ENCODE peak calls at places on chromosome 21, in four cellular contexts. One of them, this sample, is unnamed.

GRCh38 chr21:46294647-46295176 is 8.6 kb downstream of the YBEY start:
- DNase-seq in IMR-90: peak; percentile 68
- DNase-seq in germinal center: no peak
- DNase-seq in non-pigmented ciliary epithelial cell: peak; percentile 28
- DNase-seq in this sample: no peak

GRCh38 chr21:14259669-14260458 is 43.9 kb downstream of the RBM11 start:
- DNase-seq in IMR-90: peak; percentile 56
- DNase-seq in germinal center: peak; percentile 5
- DNase-seq in non-pigmented ciliary epithelial cell: peak; percentile 13
- DNase-seq in this sample: no peak

GRCh38 chr21:15005391-15005790 is 59.4 kb downstream of the NRIP1 start:
- DNase-seq in IMR-90: peak; percentile 38
- DNase-seq in non-pigmented ciliary epithelial cell: no peak
- DNase-seq in germinal center: no peak
- DNase-seq in this sample: no peak

GRCh38 chr21:16071761-16072160 is 342.0 kb downstream of the USP25 start:
- DNase-seq in IMR-90: no peak
- DNase-seq in non-pigmented ciliary epithelial cell: no peak
- DNase-seq in germinal center: no peak
- DNase-seq in this sample: no peak

GRCh38 chr21:36830041-36830440 is 131.1 kb downstream of the SIM2 start:
- DNase-seq in non-pigmented ciliary epithelial cell: no peak
- DNase-seq in IMR-90: no peak
- DNase-seq in germinal center: no peak
- DNase-seq in this sample: no peak

GRCh38 chr21:43731476-43731875 is 12.5 kb downstream of the PDXK start:
- DNase-seq in non-pigmented ciliary epithelial cell: no peak
- DNase-seq in germinal center: no peak
- DNase-seq in IMR-90: no peak
- DNase-seq in this sample: no peak

GRCh38 chr21:42534361-42534900 is 20.8 kb downstream of the SLC37A1 start:
- DNase-seq in germinal center: peak; percentile 72
- DNase-seq in IMR-90: no peak
- DNase-seq in non-pigmented ciliary epithelial cell: no peak
- DNase-seq in this sample: no peak

GRCh38 chr21:36347962-36348328 is 27.9 kb downstream of the MORC3 start:
- DNase-seq in IMR-90: peak; percentile 58
- DNase-seq in non-pigmented ciliary epithelial cell: no peak
- DNase-seq in germinal center: no peak
- DNase-seq in this sample: no peak

GRCh38 chr21:45499201-45499750 is 43.0 kb downstream of the SLC19A1 start:
- DNase-seq in non-pigmented ciliary epithelial cell: no peak
- DNase-seq in IMR-90: no peak
- DNase-seq in germinal center: no peak
- DNase-seq in this sample: no peak

GRCh38 chr21:37240978-37241377 is 26.2 kb downstream of the VPS26C start:
- DNase-seq in IMR-90: no peak
- DNase-seq in non-pigmented ciliary epithelial cell: no peak
- DNase-seq in germinal center: no peak
- DNase-seq in this sample: no peak

GRCh38 chr21:43817157-43818086 is 28.0 kb downstream of the RRP1 start:
- DNase-seq in non-pigmented ciliary epithelial cell: no peak
- DNase-seq in germinal center: no peak
- DNase-seq in IMR-90: no peak
- DNase-seq in this sample: no peak

GRCh38 chr21:44485254-44485793 is 30.0 kb downstream of the LRRC3 start:
- DNase-seq in germinal center: no peak
- DNase-seq in IMR-90: peak; percentile 8
- DNase-seq in non-pigmented ciliary epithelial cell: no peak
- DNase-seq in this sample: no peak

GRCh38 chr21:41439245-41439644 is 13.2 kb downstream of the MX1 start:
- DNase-seq in IMR-90: peak; percentile 17
- DNase-seq in non-pigmented ciliary epithelial cell: no peak
- DNase-seq in germinal center: no peak
- DNase-seq in this sample: no peak

GRCh38 chr21:31346256-31346821 is 2.3 kb upstream of the TIAM1 start:
- DNase-seq in non-pigmented ciliary epithelial cell: no peak
- DNase-seq in germinal center: no peak
- DNase-seq in IMR-90: no peak
- DNase-seq in this sample: no peak

GRCh38 chr21:45607021-45607921 is 36.3 kb upstream of the PCBP3 start:
- DNase-seq in non-pigmented ciliary epithelial cell: no peak
- DNase-seq in IMR-90: peak; percentile 24
- DNase-seq in germinal center: no peak
- DNase-seq in this sample: no peak

GRCh38 chr21:38712076-38712475 is 93.7 kb upstream of the ETS2 start:
- DNase-seq in IMR-90: peak; percentile 27
- DNase-seq in non-pigmented ciliary epithelial cell: no peak
- DNase-seq in germinal center: no peak
- DNase-seq in this sample: peak; percentile 16

GRCh38 chr21:38920631-38921398 is 115.1 kb downstream of the ETS2 start:
- DNase-seq in germinal center: no peak
- DNase-seq in IMR-90: peak; percentile 72
- DNase-seq in non-pigmented ciliary epithelial cell: no peak
- DNase-seq in this sample: no peak

GRCh38 chr21:16241500-16241963 is 511.8 kb downstream of the USP25 start:
- DNase-seq in non-pigmented ciliary epithelial cell: no peak
- DNase-seq in germinal center: no peak
- DNase-seq in IMR-90: no peak
- DNase-seq in this sample: no peak

GRCh38 chr21:32951041-32951440 is 74.7 kb upstream of the OLIG2 start:
- DNase-seq in non-pigmented ciliary epithelial cell: no peak
- DNase-seq in germinal center: no peak
- DNase-seq in IMR-90: no peak
- DNase-seq in this sample: no peak

GRCh38 chr21:45983981-45984551 is 2.5 kb downstream of the COL6A1 start:
- DNase-seq in non-pigmented ciliary epithelial cell: no peak
- DNase-seq in IMR-90: no peak
- DNase-seq in germinal center: no peak
- DNase-seq in this sample: no peak

GRCh38 chr21:31514598-31514997 is 144.9 kb upstream of the SOD1 start:
- DNase-seq in non-pigmented ciliary epithelial cell: no peak
- DNase-seq in germinal center: no peak
- DNase-seq in IMR-90: no peak
- DNase-seq in this sample: peak; percentile 29

GRCh38 chr21:33259428-33259827 is 6.7 kb upstream of the IL10RB start:
- DNase-seq in non-pigmented ciliary epithelial cell: peak; percentile 13
- DNase-seq in germinal center: no peak
- DNase-seq in IMR-90: peak; percentile 60
- DNase-seq in this sample: no peak

GRCh38 chr21:40425981-40426380 is 421.0 kb downstream of the DSCAM start:
- DNase-seq in IMR-90: no peak
- DNase-seq in germinal center: no peak
- DNase-seq in non-pigmented ciliary epithelial cell: no peak
- DNase-seq in this sample: no peak

GRCh38 chr21:17045214-17045835 is 467.5 kb upstream of the CXADR start:
- DNase-seq in germinal center: no peak
- DNase-seq in IMR-90: peak; percentile 15
- DNase-seq in non-pigmented ciliary epithelial cell: peak; percentile 3
- DNase-seq in this sample: no peak

GRCh38 chr21:14870841-14871126 is 194.0 kb downstream of the NRIP1 start:
- DNase-seq in IMR-90: no peak
- DNase-seq in germinal center: no peak
- DNase-seq in non-pigmented ciliary epithelial cell: no peak
- DNase-seq in this sample: no peak

GRCh38 chr21:35275776-35276175 is 226.7 kb upstream of the RUNX1 start:
- DNase-seq in germinal center: no peak
- DNase-seq in non-pigmented ciliary epithelial cell: no peak
- DNase-seq in IMR-90: peak; percentile 25
- DNase-seq in this sample: no peak

GRCh38 chr21:46190491-46191131 is 6.4 kb upstream of the SPATC1L start:
- DNase-seq in IMR-90: no peak
- DNase-seq in non-pigmented ciliary epithelial cell: no peak
- DNase-seq in germinal center: no peak
- DNase-seq in this sample: no peak

GRCh38 chr21:27047331-27048314 is 80.7 kb upstream of the ADAMTS5 start:
- DNase-seq in IMR-90: peak; percentile 79
- DNase-seq in germinal center: no peak
- DNase-seq in non-pigmented ciliary epithelial cell: no peak
- DNase-seq in this sample: no peak

GRCh38 chr21:40658237-40658636 is 188.7 kb downstream of the DSCAM start:
- DNase-seq in germinal center: no peak
- DNase-seq in non-pigmented ciliary epithelial cell: no peak
- DNase-seq in IMR-90: no peak
- DNase-seq in this sample: no peak

GRCh38 chr21:46065215-46065992 is 32.5 kb upstream of the COL6A2 start:
- DNase-seq in germinal center: no peak
- DNase-seq in IMR-90: peak; percentile 76
- DNase-seq in non-pigmented ciliary epithelial cell: no peak
- DNase-seq in this sample: no peak

GRCh38 chr21:32184059-32184458 is 94.8 kb downstream of the MIS18A start:
- DNase-seq in non-pigmented ciliary epithelial cell: no peak
- DNase-seq in germinal center: no peak
- DNase-seq in IMR-90: no peak
- DNase-seq in this sample: no peak

This sample was measured in prostate gland.